ENCODE peak calls at places on chromosomes 6 and 20, in seven cellular contexts. H is AG09309; O is AG08396; V is stimulated activated CD4-positive, alpha-beta T cell treated with anti-CD3 and anti-CD28 coated beads, Interleukin-12 subunit alpha, Interleukin-12 subunit beta, amount 100 ng/mL, for 48 hours; R is esophagus muscularis mucosa; U is keratinocyte; Z is CD14-positive monocyte. D is an unnamed sample.

GRCh38 chr6:75412937-75413662 is 80.5 kb downstream of the FILIP1 start:
- DNase-seq in H (no peak), V (no peak), U (no peak), Z (no peak), O (no peak), R (no peak), D (no peak)

GRCh38 chr20:22106308-22106938 is 401.0 kb downstream of the PAX1 start:
- DNase-seq in V (no peak), O (no peak), H (peak; percentile 18), U (no peak), R (no peak), Z (no peak), D (no peak)

GRCh38 chr6:153625089-153625488 is 414.0 kb upstream of the OPRM1 start:
- DNase-seq in O (no peak), Z (no peak), R (no peak), H (no peak), V (no peak), U (no peak), D (no peak)

GRCh38 chr20:10565191-10565921 is 108.4 kb downstream of the JAG1 start:
- DNase-seq in U (no peak), Z (no peak), V (no peak), R (no peak), O (peak; percentile 16), H (peak; percentile 63), D (no peak)

GRCh38 chr20:58868795-58869194 is 16.3 kb downstream of the GNAS start:
- DNase-seq in V (no peak), R (no peak), U (no peak), Z (no peak), O (no peak), H (no peak), D (no peak)

GRCh38 chr6:14885471-14885987 is 360.3 kb upstream of the JARID2 start:
- DNase-seq in Z (no peak), O (no peak), R (no peak), U (no peak), V (no peak), H (no peak), D (no peak)

GRCh38 chr20:49961413-49961812 is 21.4 kb upstream of the SNAI1 start:
- DNase-seq in V (no peak), H (no peak), Z (no peak), R (no peak), U (no peak), O (no peak), D (no peak)

GRCh38 chr6:157436200-157436943 is 55.4 kb downstream of the ZDHHC14 start:
- DNase-seq in Z (no peak), R (no peak), U (no peak), O (no peak), H (no peak), V (no peak), D (no peak)

GRCh38 chr6:90537723-90538407 is 49.0 kb downstream of the MAP3K7 start:
- DNase-seq in H (no peak), V (no peak), Z (peak; percentile 46), O (no peak), R (no peak), U (no peak), D (no peak)

GRCh38 chr6:39812853-39813533 is 20.8 kb downstream of the DAAM2 start:
- DNase-seq in H (peak; percentile 79), Z (no peak), U (no peak), O (peak; percentile 31), R (no peak), V (no peak), D (no peak)

GRCh38 chr6:166900956-166901607 is 55.3 kb downstream of the RNASET2 start:
- DNase-seq in O (no peak), H (no peak), U (no peak), R (peak; percentile 21), V (no peak), Z (no peak), D (peak; percentile 18)

GRCh38 chr20:54000262-54000661 is 70.1 kb downstream of the BCAS1 start:
- DNase-seq in O (no peak), U (no peak), H (no peak), R (no peak), V (no peak), Z (no peak), D (no peak)

GRCh38 chr6:109349419-109349987 is 32.8 kb downstream of the CD164 start:
- DNase-seq in R (peak; percentile 83), V (no peak), H (peak; percentile 50), U (no peak), Z (no peak), O (peak; percentile 42), D (no peak)

GRCh38 chr20:38272961-38273360 is 12.4 kb upstream of the KIAA1755 start:
- DNase-seq in V (no peak), H (no peak), R (no peak), U (no peak), Z (no peak), O (peak; percentile 47), D (no peak)

GRCh38 chr6:83827050-83827449 is 26.1 kb upstream of the RIPPLY2 start:
- DNase-seq in U (no peak), H (no peak), R (no peak), O (no peak), V (no peak), Z (no peak), D (no peak)

GRCh38 chr6:95091823-95092436 is 485.4 kb upstream of the MANEA start:
- DNase-seq in Z (no peak), O (peak; percentile 6), U (no peak), R (no peak), H (peak; percentile 8), V (no peak), D (no peak)

GRCh38 chr20:5495026-5495425 is 178.3 kb upstream of the PROKR2 start:
- DNase-seq in U (no peak), R (no peak), V (no peak), O (no peak), H (no peak), Z (no peak), D (no peak)

GRCh38 chr6:52213127-52213526 is 27.0 kb downstream of the IL17A start:
- DNase-seq in H (no peak), R (no peak), Z (no peak), U (no peak), O (no peak), V (peak; percentile 8), D (no peak)

GRCh38 chr20:25539742-25540201 is 45.6 kb downstream of the NINL start:
- DNase-seq in R (no peak), V (no peak), H (no peak), Z (no peak), U (no peak), O (no peak), D (no peak)

GRCh38 chr20:63879264-63879663 is 14.2 kb downstream of the TPD52L2 start:
- DNase-seq in Z (no peak), R (no peak), U (no peak), O (no peak), H (no peak), V (no peak), D (no peak)

GRCh38 chr6:148192310-148192709 is 150.3 kb upstream of the SASH1 start:
- DNase-seq in V (no peak), R (no peak), U (no peak), O (peak; percentile 62), Z (no peak), H (peak; percentile 89), D (no peak)

GRCh38 chr20:60116128-60116909 is 158.1 kb downstream of the CDH26 start:
- DNase-seq in O (no peak), Z (no peak), R (no peak), H (no peak), V (no peak), U (no peak), D (no peak)

GRCh38 chr6:54491431-54491830 is 183.2 kb downstream of the TINAG start:
- DNase-seq in Z (no peak), H (no peak), O (no peak), R (no peak), V (no peak), U (peak; percentile 50), D (no peak)

GRCh38 chr20:41178495-41178894 is 41.2 kb downstream of the PLCG1 start:
- DNase-seq in O (no peak), V (no peak), Z (no peak), H (no peak), R (no peak), U (no peak), D (peak; percentile 58)

GRCh38 chr6:119207973-119208725 is 129.7 kb upstream of the FAM184A start:
- DNase-seq in H (peak; percentile 50), Z (no peak), U (no peak), O (no peak), R (no peak), V (no peak), D (no peak)

GRCh38 chr20:37501940-37502339 is 19.1 kb upstream of the NNAT start:
- DNase-seq in U (no peak), H (no peak), R (no peak), V (no peak), O (no peak), Z (no peak), D (no peak)

GRCh38 chr6:53811082-53811481 is 16.3 kb downstream of the LRRC1 start:
- DNase-seq in R (no peak), O (no peak), U (no peak), Z (no peak), H (no peak), V (no peak), D (no peak)

GRCh38 chr6:22888147-22888831 is 318.9 kb downstream of the HDGFL1 start:
- DNase-seq in V (no peak), O (no peak), U (no peak), Z (no peak), R (no peak), H (no peak), D (no peak)

GRCh38 chr6:39517763-39518162 is 195.3 kb upstream of the KCNK16 start:
- DNase-seq in Z (no peak), R (no peak), U (no peak), H (no peak), V (no peak), O (no peak), D (no peak)

GRCh38 chr20:25510202-25510601 is 75.1 kb downstream of the NINL start:
- DNase-seq in H (no peak), U (no peak), O (no peak), Z (no peak), V (no peak), R (no peak), D (no peak)

D was measured in vagina.